ENCODE peak calls at places on chromosomes 5 and 9, in ten cellular contexts. M, J, I, X, P, A, W, H, S and B are unnamed samples.

GRCh38 chr9:114169029-114169939 is 13.9 kb downstream of the COL27A1 start:
- DNase-seq in M (no peak), S (no peak), I (no peak), A (peak), X (peak), J (no peak), W (no peak), H (peak), P (no peak), B (no peak)

GRCh38 chr5:171984748-171985419 is 21.6 kb downstream of the FBXW11 start:
- DNase-seq in X (peak), P (no peak), S (no peak), M (no peak), W (no peak), A (peak), J (no peak), I (peak), H (peak), B (peak)

GRCh38 chr5:81021486-81021885 is 61.3 kb downstream of the RASGRF2 start:
- DNase-seq in H (no peak), A (peak), S (no peak), I (no peak), X (peak), M (no peak), P (no peak), W (no peak), J (no peak), B (no peak)

GRCh38 chr5:180086816-180087426 is 15.4 kb upstream of the RNF130 start:
- DNase-seq in X (no peak), A (no peak), P (no peak), S (no peak), W (no peak), J (no peak), I (no peak), M (no peak), H (no peak), B (no peak)

GRCh38 chr9:109132473-109133095 is 12.8 kb upstream of the TMEM245 start:
- DNase-seq in S (no peak), J (no peak), M (no peak), H (no peak), P (no peak), A (no peak), X (no peak), I (no peak), W (no peak), B (no peak)

GRCh38 chr9:82152181-82152580 is 163.6 kb downstream of the SPATA31D1 start:
- DNase-seq in M (no peak), S (no peak), I (no peak), P (no peak), W (no peak), H (peak), J (no peak), X (peak), A (peak), B (no peak)

GRCh38 chr5:160312139-160312959 is at the start of gene CCNJL:
- DNase-seq in P (peak), H (no peak), J (peak), X (peak), A (no peak), I (no peak), S (no peak), W (peak), M (peak), B (no peak)

GRCh38 chr5:138748630-138749081 is 4.6 kb upstream of the CTNNA1 start:
- DNase-seq in H (peak), P (no peak), A (peak), I (no peak), J (peak), W (no peak), S (no peak), M (no peak), X (peak), B (no peak)

GRCh38 chr5:142977363-142978051 is 207.3 kb downstream of the ARHGAP26 start:
- DNase-seq in A (peak), M (no peak), X (peak), S (no peak), P (peak), H (peak), W (no peak), J (peak), I (peak), B (peak)

GRCh38 chr5:143200781-143201398 is 202.6 kb downstream of the NR3C1 start:
- DNase-seq in S (no peak), J (no peak), I (no peak), X (peak), P (peak), H (peak), M (no peak), W (no peak), A (peak), B (peak)

GRCh38 chr5:78518365-78519197 is 130.0 kb downstream of the LHFPL2 start:
- DNase-seq in S (peak), X (peak), J (peak), A (peak), I (peak), H (peak), P (no peak), W (peak), M (no peak), B (peak)

GRCh38 chr9:33202552-33203300 is 35.6 kb upstream of the B4GALT1 start:
- DNase-seq in P (peak), S (no peak), W (no peak), J (no peak), I (no peak), M (no peak), H (no peak), A (peak), X (peak), B (peak)

GRCh38 chr5:122756263-122756911 is 18.5 kb upstream of the SNX2 start:
- DNase-seq in S (no peak), P (no peak), H (peak), A (peak), M (no peak), W (no peak), I (peak), J (no peak), X (peak), B (no peak)

GRCh38 chr5:179344301-179345178 is 721 bp downstream of the ADAMTS2 start:
- DNase-seq in J (no peak), P (no peak), I (no peak), X (peak), W (peak), A (peak), S (no peak), M (peak), H (no peak), B (no peak)

GRCh38 chr5:135822286-135822685 is 12.2 kb upstream of the SLC25A48 start:
- DNase-seq in M (no peak), H (no peak), P (no peak), A (peak), W (no peak), X (no peak), J (no peak), I (no peak), S (no peak), B (no peak)

GRCh38 chr5:132684922-132685720 is 11.3 kb downstream of the IL4 start:
- DNase-seq in P (no peak), M (no peak), H (no peak), A (no peak), J (no peak), S (no peak), I (no peak), W (no peak), X (no peak), B (no peak)

GRCh38 chr9:72473474-72474241 is 47.8 kb upstream of the TMC1 start:
- DNase-seq in X (peak), J (no peak), P (no peak), M (no peak), S (no peak), I (no peak), W (no peak), A (peak), H (peak), B (no peak)

GRCh38 chr5:37806016-37806415 is 33.8 kb downstream of the GDNF start:
- DNase-seq in W (no peak), A (no peak), J (no peak), X (no peak), M (no peak), S (no peak), H (no peak), I (no peak), P (no peak), B (no peak)

GRCh38 chr5:42992035-42992570 is 48.0 kb downstream of the ANXA2R start:
- DNase-seq in P (peak), A (peak), H (peak), M (peak), W (peak), S (peak), I (no peak), X (peak), J (peak), B (no peak)

GRCh38 chr5:159412284-159413046 is 82.2 kb upstream of the IL12B start:
- DNase-seq in S (no peak), M (no peak), X (no peak), W (no peak), J (no peak), I (no peak), A (peak), H (no peak), P (no peak), B (no peak)

GRCh38 chr9:106868565-106868964 is 5.6 kb downstream of the ZNF462 start:
- DNase-seq in J (no peak), P (no peak), X (no peak), I (no peak), M (no peak), W (no peak), H (no peak), S (peak), A (no peak), B (no peak)

GRCh38 chr5:112930082-112930344 is 8.0 kb upstream of the REEP5 start:
- DNase-seq in J (no peak), X (no peak), A (no peak), W (no peak), I (no peak), H (no peak), M (no peak), P (no peak), S (no peak), B (no peak)

GRCh38 chr5:25707093-25707492 is 1062.3 kb upstream of the CDH10 start:
- DNase-seq in J (no peak), X (no peak), I (no peak), W (no peak), P (no peak), A (no peak), S (no peak), M (no peak), H (no peak), B (no peak)

GRCh38 chr9:13513710-13514444 is 234.4 kb upstream of the MPDZ start:
- DNase-seq in I (no peak), M (peak), W (no peak), X (no peak), S (no peak), P (no peak), J (no peak), A (peak), H (peak), B (peak)

GRCh38 chr9:30972654-30973053 is 1411.8 kb upstream of the ACO1 start:
- DNase-seq in S (no peak), X (no peak), H (no peak), W (no peak), I (no peak), J (no peak), A (no peak), P (no peak), M (no peak), B (no peak)

GRCh38 chr5:155898284-155898683 is 428.7 kb upstream of the SGCD start:
- DNase-seq in M (no peak), I (no peak), S (no peak), H (no peak), X (peak), J (no peak), A (no peak), W (no peak), P (no peak), B (no peak)

GRCh38 chr5:35141739-35142138 is 88.5 kb downstream of the PRLR start:
- DNase-seq in H (no peak), M (no peak), W (no peak), P (no peak), A (no peak), X (no peak), J (no peak), S (no peak), I (no peak), B (no peak)

GRCh38 chr9:126705767-126706697 is 92.3 kb downstream of the LMX1B start:
- DNase-seq in H (peak), P (no peak), A (peak), M (peak), J (no peak), X (no peak), I (no peak), W (peak), S (no peak), B (no peak)

GRCh38 chr9:34252670-34253459 is 74.0 kb downstream of the UBAP1 start:
- DNase-seq in W (peak), I (no peak), A (peak), S (no peak), J (no peak), P (peak), X (peak), M (peak), H (peak), B (no peak)

GRCh38 chr5:1502046-1502736 is 21.6 kb downstream of the LPCAT1 start:
- DNase-seq in A (no peak), H (no peak), X (no peak), P (peak), M (no peak), W (peak), S (no peak), I (no peak), J (no peak), B (no peak)

GRCh38 chr5:77921369-77921768 is 145.2 kb upstream of the TBCA start:
- DNase-seq in H (no peak), M (no peak), P (no peak), X (no peak), J (no peak), W (no peak), I (no peak), A (no peak), S (no peak), B (no peak)

DNA sequence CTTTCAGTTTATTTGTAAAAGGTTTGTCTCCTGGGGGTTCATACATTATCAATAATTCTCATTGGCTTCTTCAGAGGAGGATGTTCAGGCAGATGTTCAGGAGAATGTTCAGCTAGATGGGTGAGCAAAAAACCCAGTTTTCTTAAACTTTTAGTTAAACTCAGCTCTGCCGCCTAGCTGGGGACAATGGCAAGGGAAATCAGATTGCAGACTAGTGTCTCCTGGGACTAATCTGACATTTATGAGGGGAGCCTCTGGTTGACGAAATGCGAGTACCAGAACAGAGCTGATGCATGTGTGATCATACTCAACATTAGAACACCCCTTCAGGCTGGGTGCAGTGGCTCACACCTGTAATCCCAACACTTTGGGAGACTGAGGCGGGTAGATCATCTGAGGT is 314.4 kb downstream of the ARL15 start:
- DNase-seq in P (no peak), I (no peak), H (no peak), M (no peak), A (no peak), S (no peak), X (no peak), J (no peak), W (no peak), B (no peak)
- TF ChIP-seq CTCF in P (no peak), I (no peak), H (no peak), M (no peak), A (no peak), S (no peak), X (no peak), J (no peak), W (no peak), B (no peak)

DNA sequence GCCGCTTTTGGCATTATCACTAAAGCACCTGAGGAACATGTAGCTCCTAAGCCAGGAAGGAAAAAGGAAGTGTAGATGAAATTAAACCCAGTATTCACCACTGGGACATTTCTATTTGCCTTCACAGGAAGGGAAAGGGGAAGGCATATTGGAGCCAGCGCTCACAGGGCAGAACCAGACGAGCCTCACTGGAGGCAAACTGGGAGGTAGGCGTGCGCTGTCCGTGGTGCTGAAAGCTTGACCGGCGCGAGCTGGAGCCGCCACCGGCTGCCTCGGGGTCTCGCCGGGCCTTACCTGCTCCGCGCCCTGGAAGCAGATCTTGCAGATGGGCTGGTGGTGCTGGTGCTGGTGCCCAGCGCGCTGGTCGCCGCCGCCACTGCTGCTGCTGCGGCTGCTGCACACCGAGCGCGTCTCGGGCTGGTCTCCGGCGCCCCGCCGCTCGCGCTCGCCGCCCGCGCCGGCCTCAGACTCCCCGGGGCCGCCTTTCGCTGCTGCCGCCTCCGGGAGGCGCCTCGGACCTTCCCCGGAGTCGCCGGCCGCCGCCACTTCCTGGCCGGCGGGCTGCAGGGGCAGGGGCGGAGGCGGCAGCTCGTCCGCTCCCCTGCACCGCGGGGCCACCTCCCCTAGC is 732 bp downstream of the MARCHF11 start:
- DNase-seq in J (no peak), H (no peak), X (peak), S (no peak), A (peak), I (no peak), W (peak), P (peak), M (peak), B (peak)
- TF ChIP-seq CTCF in J (no peak), H (no peak), X (no peak), S (no peak), A (no peak), I (no peak), W (no peak), P (no peak), M (peak), B (no peak)

GRCh38 chr5:54845567-54845941 is 139.8 kb downstream of the ESM1 start:
- DNase-seq in P (no peak), M (no peak), A (peak), I (no peak), H (peak), S (no peak), W (no peak), J (no peak), X (peak), B (no peak)
- TF ChIP-seq CTCF in P (no peak), M (no peak), A (no peak), I (no peak), H (no peak), S (no peak), W (no peak), J (no peak), X (peak), B (no peak)

GRCh38 chr5:114450516-114450909 is 88.6 kb downstream of the KCNN2 start:
- DNase-seq in J (no peak), I (no peak), S (no peak), A (peak), W (no peak), P (no peak), H (peak), X (no peak), M (no peak), B (no peak)

GRCh38 chr5:114449836-114450515 is 88.1 kb downstream of the KCNN2 start:
- DNase-seq in A (peak), I (peak), M (peak), W (peak), S (peak), X (peak), H (peak), J (peak), P (peak), B (peak)

GRCh38 chr5:114448496-114448895 is 86.6 kb downstream of the KCNN2 start:
- DNase-seq in A (no peak), I (no peak), S (no peak), H (no peak), P (no peak), M (no peak), W (no peak), J (no peak), X (no peak), B (no peak)

DNA sequence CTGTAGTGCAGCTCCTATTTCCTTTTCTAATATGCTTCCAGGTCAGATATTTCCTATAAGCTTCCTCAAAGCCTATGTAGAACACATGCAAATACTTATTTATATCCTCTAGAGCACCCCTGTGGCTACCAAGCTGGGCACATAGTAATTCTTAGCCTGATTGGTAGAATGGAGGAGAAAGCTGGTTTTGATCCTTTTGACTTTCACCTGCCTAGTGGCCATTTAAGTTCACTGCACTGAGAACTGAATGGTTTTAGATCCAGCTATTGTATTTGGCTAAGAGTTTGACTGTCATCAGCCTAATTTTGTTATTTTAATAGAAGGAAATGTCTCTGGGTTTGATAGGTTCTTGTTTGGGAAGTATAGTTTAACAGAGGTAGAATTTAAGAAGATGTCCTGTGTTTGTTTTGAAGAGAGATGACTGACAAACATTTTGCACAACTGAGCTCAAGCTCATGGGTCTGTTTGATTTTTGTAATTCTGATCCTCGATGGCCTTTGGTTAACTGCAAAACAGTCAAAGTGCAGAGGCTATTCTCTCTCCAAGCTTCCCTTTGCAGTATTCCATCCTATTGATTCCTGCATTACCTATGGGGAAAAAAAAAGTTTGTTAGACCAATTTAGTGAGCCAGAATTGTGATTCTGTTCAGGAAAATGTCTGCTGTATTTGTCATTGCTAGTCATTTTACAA is 85.4 kb downstream of the KCNN2 start:
- DNase-seq in M (no peak), P (no peak), S (no peak), X (no peak), A (peak), W (no peak), H (no peak), I (no peak), J (no peak), B (no peak)
- TF ChIP-seq CTCF in M (peak), P (no peak), S (no peak), X (peak), A (peak), W (peak), H (peak), I (peak), J (peak), B (peak)

DNA sequence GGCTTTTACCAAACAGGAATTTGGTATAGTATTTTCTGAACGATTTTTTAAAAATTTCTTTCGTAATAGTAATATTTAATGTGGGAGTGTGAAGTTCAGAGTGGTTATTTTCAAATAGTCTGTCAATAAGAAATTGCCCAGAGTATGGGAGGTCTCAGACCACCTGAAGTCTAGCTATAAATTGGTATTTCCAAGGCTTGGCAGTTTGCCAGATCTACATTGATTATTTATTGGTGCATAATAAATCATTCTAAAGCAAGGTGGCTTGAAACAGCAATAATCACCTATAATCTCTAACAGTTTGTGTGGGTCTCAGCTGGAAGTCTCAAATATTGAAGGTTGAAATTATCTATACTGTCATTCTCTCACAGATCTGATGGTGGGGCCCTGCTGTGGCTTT is 118.5 kb downstream of the PRR16 start:
- DNase-seq in X (no peak), M (no peak), J (no peak), W (no peak), P (no peak), S (no peak), A (no peak), I (no peak), H (no peak), B (no peak)
- TF ChIP-seq CTCF in X (no peak), M (no peak), J (no peak), W (no peak), P (no peak), S (no peak), A (no peak), I (no peak), H (no peak), B (no peak)